ENCODE peak calls at places on chromosomes 11 and 22, in seven cellular contexts. C is stromal cell of bone marrow; I is activated gamma-delta T cell; A is CD4-positive, alpha-beta T cell; T is activated T-cell treated with anti-CD3 and anti-CD28 coated beads for 1 hour; Z is COR-L47; R is stimulated activated naive CD8-positive, alpha-beta T cell treated with anti-CD3 and anti-CD28 coated beads, Interleukin-15, amount 100 ng/mL, for 72 hours. F is an unnamed sample.

GRCh38 chr11:41498726-41499125 is 39.3 kb upstream of the LRRC4C start:
- DNase-seq in I (no peak), R (no peak), T (no peak), A (no peak), C (no peak), Z (no peak), F (no peak)

GRCh38 chr11:110126936-110127335 is 33.7 kb downstream of the ZC3H12C start:
- DNase-seq in C (no peak), I (no peak), A (no peak), Z (no peak), T (no peak), R (no peak), F (no peak)

GRCh38 chr22:43861529-43861928 is 784 bp downstream of the SULT4A1 start:
- DNase-seq in T (no peak), R (no peak), Z (no peak), C (no peak), I (no peak), A (no peak), F (no peak)

GRCh38 chr22:42324991-42325710 is 54.7 kb upstream of the TCF20 start:
- DNase-seq in I (no peak), T (no peak), C (no peak), A (no peak), Z (peak), R (no peak), F (peak)

GRCh38 chr11:75547617-75548054 is 14.4 kb upstream of the SERPINH1 start:
- DNase-seq in I (no peak), Z (peak), R (peak), T (no peak), A (no peak), C (no peak), F (peak)

GRCh38 chr11:17898782-17899181 is 114.1 kb downstream of the SERGEF start:
- DNase-seq in Z (no peak), I (no peak), T (no peak), R (no peak), C (no peak), A (no peak), F (no peak)

GRCh38 chr22:28381427-28382167 is 298.0 kb downstream of the TTC28 start:
- DNase-seq in T (no peak), A (no peak), C (peak), I (no peak), Z (no peak), R (no peak), F (no peak)

GRCh38 chr11:8004008-8004407 is 16.9 kb downstream of the EIF3F start:
- DNase-seq in R (no peak), T (no peak), A (no peak), I (no peak), C (no peak), Z (no peak), F (no peak)

GRCh38 chr11:12777208-12777874 is 103.1 kb downstream of the TEAD1 start:
- DNase-seq in A (no peak), T (no peak), C (no peak), I (no peak), Z (no peak), R (no peak), F (no peak)

GRCh38 chr11:32003335-32003734 is 87.5 kb upstream of the RCN1 start:
- DNase-seq in Z (no peak), C (no peak), A (no peak), T (no peak), R (no peak), I (no peak), F (no peak)

GRCh38 chr11:33368931-33369330 is 111.8 kb downstream of the HIPK3 start:
- DNase-seq in A (no peak), I (no peak), C (no peak), Z (no peak), T (no peak), R (no peak), F (no peak)

GRCh38 chr11:28476053-28476452 is 367.9 kb downstream of the METTL15 start:
- DNase-seq in A (no peak), Z (peak), R (no peak), T (no peak), I (no peak), C (no peak), F (no peak)

GRCh38 chr11:120336641-120337132 is 474 bp downstream of the ARHGEF12 start:
- DNase-seq in C (no peak), Z (no peak), A (peak), R (no peak), I (no peak), T (no peak), F (no peak)

GRCh38 chr11:24588075-24588474 is 91.2 kb downstream of the LUZP2 start:
- DNase-seq in A (no peak), R (no peak), I (no peak), Z (no peak), T (no peak), C (peak), F (no peak)

GRCh38 chr11:35526370-35526792 is 965 bp upstream of the PAMR1 start:
- DNase-seq in C (no peak), I (no peak), A (no peak), T (no peak), R (no peak), Z (no peak), F (no peak)

GRCh38 chr22:42967933-42968332 is 47.0 kb downstream of the PACSIN2 start:
- DNase-seq in R (no peak), A (no peak), T (no peak), C (no peak), Z (no peak), I (no peak), F (no peak)

GRCh38 chr11:64150481-64151239 is 15.3 kb downstream of the MACROD1 start:
- DNase-seq in I (no peak), C (no peak), R (no peak), Z (peak), T (no peak), A (no peak), F (no peak)

GRCh38 chr11:70072471-70073187 is 5.5 kb upstream of the ANO1 start:
- DNase-seq in A (no peak), T (no peak), C (no peak), I (no peak), Z (no peak), R (no peak), F (no peak)

GRCh38 chr11:68956142-68956541 is 24.6 kb downstream of the MRGPRD start:
- DNase-seq in C (no peak), Z (no peak), T (no peak), R (peak), I (no peak), A (no peak), F (no peak)

GRCh38 chr11:17498475-17498874 is 21.8 kb upstream of the ABCC8 start:
- DNase-seq in Z (peak), T (no peak), I (no peak), R (no peak), A (no peak), C (no peak), F (no peak)

GRCh38 chr11:59011672-59012071 is 72.4 kb downstream of the GLYATL1 start:
- DNase-seq in C (no peak), R (no peak), I (no peak), Z (peak), T (no peak), A (no peak), F (no peak)

GRCh38 chr11:97454988-97455387 is 1065.2 kb downstream of the JRKL start:
- DNase-seq in C (no peak), T (no peak), R (no peak), A (no peak), Z (peak), I (no peak), F (no peak)

GRCh38 chr11:62923634-62924411 is 2.7 kb upstream of the CHRM1 start:
- DNase-seq in C (no peak), A (no peak), I (no peak), Z (no peak), T (no peak), R (no peak), F (no peak)

GRCh38 chr11:1763796-1764661 is at the start of gene CTSD:
- DNase-seq in C (peak), Z (peak), A (peak), I (peak), T (peak), R (peak), F (peak)

GRCh38 chr22:23893957-23894709 is at the start of gene MIF:
- DNase-seq in R (peak), T (peak), C (peak), A (peak), I (peak), Z (peak), F (peak)

GRCh38 chr11:92457250-92457649 is 232.6 kb downstream of the FAT3 start:
- DNase-seq in C (peak), R (no peak), A (no peak), Z (no peak), I (no peak), T (no peak), F (no peak)

GRCh38 chr22:45206233-45206632 is 34.5 kb downstream of the KIAA0930 start:
- DNase-seq in R (no peak), I (no peak), Z (no peak), C (no peak), T (no peak), A (no peak), F (no peak)

GRCh38 chr11:13249177-13249576 is 28.4 kb upstream of the BMAL1 start:
- DNase-seq in T (no peak), I (no peak), A (no peak), Z (no peak), R (no peak), C (no peak), F (no peak)

GRCh38 chr11:6505577-6506240 is 8.6 kb downstream of the DNHD1 start:
- DNase-seq in C (peak), A (no peak), I (no peak), T (no peak), R (no peak), Z (peak), F (peak)

GRCh38 chr11:68362801-68363379 is 50.5 kb downstream of the LRP5 start:
- DNase-seq in Z (no peak), T (no peak), I (no peak), R (no peak), A (no peak), C (no peak), F (no peak)

GRCh38 chr11:117862019-117862725 is 14.3 kb downstream of the FXYD6 start:
- DNase-seq in T (no peak), A (no peak), C (no peak), Z (no peak), R (no peak), I (no peak), F (no peak)

GRCh38 chr11:94735907-94736306 is 32.2 kb upstream of the AMOTL1 start:
- DNase-seq in Z (no peak), A (no peak), R (no peak), C (no peak), T (no peak), I (no peak), F (no peak)

GRCh38 chr11:109892321-109892794 is 200.8 kb upstream of the ZC3H12C start:
- DNase-seq in I (no peak), C (no peak), R (no peak), Z (no peak), A (no peak), T (no peak), F (no peak)

GRCh38 chr11:124891390-124891861 is 6.2 kb downstream of the ROBO4 start:
- DNase-seq in I (no peak), A (no peak), R (no peak), C (no peak), Z (no peak), T (no peak), F (no peak)

GRCh38 chr11:58034471-58034870 is 3.7 kb downstream of the OR6Q1 start:
- DNase-seq in T (no peak), C (no peak), I (no peak), Z (no peak), A (no peak), R (no peak), F (no peak)

GRCh38 chr11:67357831-67358555 is 4.6 kb upstream of the POLD4 start:
- DNase-seq in R (no peak), C (no peak), A (no peak), T (no peak), Z (no peak), I (no peak), F (no peak)

GRCh38 chr11:95566151-95566670 is 223.4 kb downstream of the FAM76B start:
- DNase-seq in A (no peak), T (no peak), C (no peak), I (no peak), R (no peak), Z (no peak), F (no peak)

GRCh38 chr11:34600339-34601084 is 20.4 kb upstream of the EHF start:
- DNase-seq in R (no peak), T (no peak), A (no peak), I (no peak), C (no peak), Z (no peak), F (no peak)